ENCODE peak calls at places on chromosomes 11 and 22, in four cellular contexts. One of them, this sample, is unnamed.

GRCh38 chr11:45110562-45110961 is 35.9 kb upstream of the PRDM11 start:
- DNase-seq in left ventricle myocardium inferior: no peak
- DNase-seq in uterus: peak; percentile 28
- DNase-seq in progenitor cell of endocrine pancreas: peak; percentile 34
- DNase-seq in this sample: peak; percentile 48

GRCh38 chr11:33891714-33892327 is at the start of gene LMO2:
- DNase-seq in progenitor cell of endocrine pancreas: no peak
- DNase-seq in uterus: no peak
- DNase-seq in left ventricle myocardium inferior: no peak
- DNase-seq in this sample: no peak

GRCh38 chr22:44080936-44081853 is 57.1 kb downstream of the PARVB start:
- DNase-seq in uterus: peak; percentile 74
- DNase-seq in left ventricle myocardium inferior: peak; percentile 72
- DNase-seq in progenitor cell of endocrine pancreas: peak; percentile 59
- DNase-seq in this sample: peak; percentile 65

GRCh38 chr11:63504933-63505586 is 824 bp upstream of the LGALS12 start:
- DNase-seq in progenitor cell of endocrine pancreas: no peak
- DNase-seq in left ventricle myocardium inferior: peak; percentile 64
- DNase-seq in uterus: no peak
- DNase-seq in this sample: peak; percentile 40

GRCh38 chr11:128862913-128863660 is 4.0 kb downstream of the KCNJ1 start:
- DNase-seq in uterus: no peak
- DNase-seq in left ventricle myocardium inferior: no peak
- DNase-seq in progenitor cell of endocrine pancreas: no peak
- DNase-seq in this sample: no peak

GRCh38 chr11:111733009-111733408 is 33.2 kb downstream of the PPP2R1B start:
- DNase-seq in uterus: peak; percentile 74
- DNase-seq in progenitor cell of endocrine pancreas: no peak
- DNase-seq in left ventricle myocardium inferior: peak; percentile 40
- DNase-seq in this sample: peak; percentile 62

GRCh38 chr22:50186789-50187523 is 1.2 kb downstream of the TRABD start:
- DNase-seq in progenitor cell of endocrine pancreas: no peak
- DNase-seq in left ventricle myocardium inferior: no peak
- DNase-seq in uterus: no peak
- DNase-seq in this sample: peak; percentile 62

GRCh38 chr11:3807856-3808845 is at the start of gene PGAP2:
- DNase-seq in progenitor cell of endocrine pancreas: peak; percentile 57
- DNase-seq in left ventricle myocardium inferior: peak; percentile 73
- DNase-seq in uterus: peak; percentile 55
- DNase-seq in this sample: peak; percentile 74

GRCh38 chr22:39437836-39438704 is 18.7 kb upstream of the MGAT3 start:
- DNase-seq in uterus: no peak
- DNase-seq in left ventricle myocardium inferior: no peak
- DNase-seq in progenitor cell of endocrine pancreas: no peak
- DNase-seq in this sample: no peak

GRCh38 chr11:7081441-7081840 is 7.4 kb upstream of the RBMXL2 start:
- DNase-seq in uterus: no peak
- DNase-seq in progenitor cell of endocrine pancreas: no peak
- DNase-seq in left ventricle myocardium inferior: no peak
- DNase-seq in this sample: no peak

GRCh38 chr11:68497761-68498160 is 37.2 kb downstream of the PPP6R3 start:
- DNase-seq in left ventricle myocardium inferior: no peak
- DNase-seq in uterus: no peak
- DNase-seq in progenitor cell of endocrine pancreas: no peak
- DNase-seq in this sample: no peak

GRCh38 chr11:96023311-96023710 is 99.4 kb upstream of the MTMR2 start:
- DNase-seq in left ventricle myocardium inferior: no peak
- DNase-seq in uterus: no peak
- DNase-seq in progenitor cell of endocrine pancreas: no peak
- DNase-seq in this sample: no peak

GRCh38 chr11:133724116-133724515 is 121.2 kb downstream of the SPATA19 start:
- DNase-seq in progenitor cell of endocrine pancreas: no peak
- DNase-seq in left ventricle myocardium inferior: no peak
- DNase-seq in uterus: no peak
- DNase-seq in this sample: no peak

GRCh38 chr11:131898872-131899400 is 528.5 kb downstream of the NTM start:
- DNase-seq in progenitor cell of endocrine pancreas: no peak
- DNase-seq in uterus: no peak
- DNase-seq in left ventricle myocardium inferior: no peak
- DNase-seq in this sample: no peak